ENCODE peak calls at places on chromosomes 6 and 20, in four cellular contexts. E, O, U and P are unnamed samples.

GRCh38 chr6:89984926-89985743 is 90.9 kb downstream of the GJA10 start:
- DNase-seq in E (no peak), O (peak; percentile 39), U (peak; percentile 67), P (no peak)

GRCh38 chr6:7033202-7033601 is 74.6 kb upstream of the RREB1 start:
- DNase-seq in U (no peak), O (no peak), E (no peak), P (no peak)

GRCh38 chr6:156719395-156719719 is 57.8 kb upstream of the ARID1B start:
- DNase-seq in E (no peak), U (no peak), O (no peak), P (no peak)

GRCh38 chr6:40778186-40778585 is 191.0 kb upstream of the LRFN2 start:
- DNase-seq in U (no peak), O (no peak), E (peak; percentile 18), P (no peak)

GRCh38 chr20:34896086-34896551 is 19.7 kb downstream of the ACSS2 start:
- DNase-seq in U (no peak), O (peak; percentile 44), E (peak; percentile 12), P (no peak)

GRCh38 chr6:34654061-34654460 is 42.5 kb downstream of the ILRUN start:
- DNase-seq in U (no peak), O (no peak), E (no peak), P (no peak)

GRCh38 chr6:97394160-97394748 is 111.2 kb upstream of the MMS22L start:
- DNase-seq in O (peak; percentile 68), E (peak; percentile 52), U (peak; percentile 64), P (no peak)

GRCh38 chr6:51684038-51684437 is 403.4 kb downstream of the PKHD1 start:
- DNase-seq in O (no peak), E (no peak), U (no peak), P (no peak)

GRCh38 chr6:162485464-162485863 is 242.1 kb downstream of the PRKN start:
- DNase-seq in U (peak; percentile 68), O (no peak), E (no peak), P (no peak)

GRCh38 chr6:13375360-13375878 is 47.1 kb upstream of the TBC1D7 start:
- DNase-seq in E (no peak), O (no peak), U (no peak), P (no peak)

GRCh38 chr6:22954749-22955385 is 385.5 kb downstream of the HDGFL1 start:
- DNase-seq in U (no peak), O (peak; percentile 12), E (no peak), P (no peak)

GRCh38 chr20:42179768-42180167 is 561.6 kb upstream of the CHD6 start:
- DNase-seq in E (no peak), U (peak; percentile 58), O (no peak), P (no peak)

GRCh38 chr20:57392512-57393271 is 1.5 kb downstream of the RBM38 start:
- DNase-seq in E (no peak), O (no peak), U (no peak), P (no peak)

GRCh38 chr20:19909696-19910095 is 107.5 kb upstream of the NAA20 start:
- DNase-seq in O (peak; percentile 66), E (no peak), U (no peak), P (no peak)

GRCh38 chr6:33375143-33375649 is 16.4 kb upstream of the KIFC1 start:
- DNase-seq in E (peak; percentile 65), O (peak; percentile 97), U (no peak), P (no peak)

GRCh38 chr6:75213732-75214131 is 7.9 kb upstream of the COL12A1 start:
- DNase-seq in U (no peak), O (no peak), E (no peak), P (no peak)

GRCh38 chr20:20295621-20296498 is 72.0 kb upstream of the INSM1 start:
- DNase-seq in U (no peak), E (no peak), O (no peak), P (no peak)

GRCh38 chr20:17431621-17432364 is 99.4 kb downstream of the BFSP1 start:
- DNase-seq in U (peak; percentile 71), O (peak; percentile 58), E (peak; percentile 22), P (no peak)

GRCh38 chr6:157607317-157608109 is 215.5 kb upstream of the SNX9 start:
- DNase-seq in U (no peak), O (no peak), E (no peak), P (no peak)

GRCh38 chr6:43541774-43542471 is 25.0 kb downstream of the POLR1C start:
- DNase-seq in O (no peak), E (no peak), U (no peak), P (no peak)

GRCh38 chr6:169725270-169726048 is 1.2 kb upstream of the PHF10 start:
- DNase-seq in U (peak; percentile 61), O (peak; percentile 77), E (peak; percentile 76), P (no peak)

GRCh38 chr6:109623288-109623687 is 67.7 kb downstream of the AK9 start:
- DNase-seq in O (no peak), E (no peak), U (no peak), P (no peak)

GRCh38 chr6:20350215-20350614 is 51.5 kb upstream of the E2F3 start:
- DNase-seq in E (peak; percentile 55), U (no peak), O (peak; percentile 4), P (no peak)

GRCh38 chr6:38179794-38180430 is 360.4 kb downstream of the ZFAND3 start:
- DNase-seq in E (no peak), O (no peak), U (no peak), P (no peak)

GRCh38 chr6:50030777-50031562 is 9.2 kb upstream of the DEFB110 start:
- DNase-seq in U (peak; percentile 27), O (no peak), E (no peak), P (no peak)
- TF ChIP-seq CTCF in U (no peak), O (no peak), E (no peak), P (peak; percentile 8)

GRCh38 chr20:62602550-62602949 is 39.8 kb upstream of the SLCO4A1 start:
- DNase-seq in O (no peak), U (no peak), E (no peak), P (no peak)

GRCh38 chr20:62605236-62605948 is 36.9 kb upstream of the SLCO4A1 start:
- DNase-seq in U (no peak), E (no peak), O (no peak), P (no peak)

GRCh38 chr20:62603021-62603906 is 39.0 kb upstream of the SLCO4A1 start:
- DNase-seq in U (no peak), O (peak; percentile 15), E (peak; percentile 59), P (no peak)

GRCh38 chr20:62604796-62605195 is 37.5 kb upstream of the SLCO4A1 start:
- DNase-seq in U (no peak), O (no peak), E (no peak), P (no peak)

GRCh38 chr20:62603907-62604785 is 38.2 kb upstream of the SLCO4A1 start:
- DNase-seq in O (no peak), E (no peak), U (no peak), P (no peak)
- TF ChIP-seq CTCF in O (no peak), E (no peak), U (no peak), P (no peak)

GRCh38 chr6:117280922-117281321 is 15.6 kb downstream of the VGLL2 start:
- DNase-seq in E (no peak), U (no peak), O (no peak), P (no peak)
- TF ChIP-seq CTCF in E (peak; percentile 67), U (peak; percentile 18), O (peak; percentile 22), P (peak; percentile 14)

DNA sequence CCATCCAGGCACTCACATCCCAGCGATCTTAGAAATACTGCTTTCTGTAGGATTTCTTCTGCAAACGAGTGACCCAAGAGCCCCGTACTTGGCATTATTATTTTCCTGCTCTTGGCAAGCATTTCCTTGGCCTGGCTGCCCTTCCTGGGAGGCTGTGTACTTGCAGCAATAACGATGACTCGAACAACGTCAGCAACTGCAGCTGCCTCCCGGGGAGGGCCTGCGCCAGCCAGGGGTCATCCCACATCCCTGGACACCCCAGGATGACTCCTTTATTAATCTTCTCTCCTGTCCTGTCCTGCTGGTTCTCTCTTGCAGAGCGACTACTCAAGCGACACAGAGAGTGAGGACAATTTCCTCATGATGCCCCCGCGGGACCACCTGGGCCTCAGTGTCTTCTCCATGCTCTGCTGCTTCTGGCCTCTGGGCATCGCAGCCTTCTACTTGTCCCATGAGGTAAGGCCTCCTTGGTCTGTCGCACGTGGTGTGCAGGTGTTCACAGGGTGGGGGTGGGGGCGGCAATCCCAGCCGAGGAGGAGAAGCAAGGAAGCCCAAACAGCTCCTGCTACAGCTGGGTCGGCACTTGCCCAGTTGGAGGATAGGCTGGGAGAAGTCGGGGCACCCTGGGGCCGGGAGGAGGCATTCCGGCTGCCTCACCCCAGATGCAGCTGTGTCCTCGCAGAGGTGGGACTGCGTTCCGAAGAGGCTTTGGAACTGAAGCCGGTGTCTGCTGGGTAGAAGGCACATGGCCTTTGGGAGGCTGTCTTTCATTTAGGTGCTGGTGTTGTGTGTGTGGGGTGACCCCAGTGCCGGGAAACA is 115.3 kb downstream of the SYNDIG1 start:
- DNase-seq in O (peak; percentile 62), E (peak; percentile 8), U (no peak), P (peak; percentile 80)
- TF ChIP-seq CTCF in O (no peak), E (no peak), U (no peak), P (no peak)

GRCh38 chr20:63703976-63704748 is 3.6 kb downstream of the ARFRP1 start:
- DNase-seq in E (no peak), U (no peak), O (no peak), P (no peak)

GRCh38 chr20:63703471-63703975 is 4.3 kb downstream of the ARFRP1 start:
- DNase-seq in O (no peak), E (no peak), U (no peak), P (no peak)

GRCh38 chr20:63702036-63702665 is 5.6 kb downstream of the ARFRP1 start:
- DNase-seq in E (no peak), O (no peak), U (no peak), P (no peak)

GRCh38 chr20:63701329-63702035 is 5.0 kb downstream of the TNFRSF6B start:
- DNase-seq in U (no peak), E (no peak), O (no peak), P (no peak)

GRCh38 chr20:63702751-63703470 is 4.9 kb downstream of the ARFRP1 start:
- DNase-seq in U (no peak), E (no peak), O (no peak), P (no peak)
- TF ChIP-seq CTCF in U (no peak), E (no peak), O (no peak), P (no peak)

GRCh38 chr6:37050854-37051137 is 45.3 kb downstream of the FGD2 start:
- DNase-seq in O (no peak), U (no peak), E (no peak), P (no peak)

GRCh38 chr6:37049990-37050853 is 44.8 kb downstream of the FGD2 start:
- DNase-seq in U (no peak), E (no peak), O (no peak), P (no peak)

GRCh38 chr6:37051138-37052026 is 45.9 kb downstream of the FGD2 start:
- DNase-seq in O (peak; percentile 83), U (peak; percentile 86), E (peak; percentile 66), P (peak; percentile 95)

GRCh38 chr6:37053683-37054082 is 48.2 kb downstream of the FGD2 start:
- DNase-seq in O (no peak), E (no peak), U (no peak), P (no peak)

GRCh38 chr6:37052027-37052628 is 46.7 kb downstream of the FGD2 start:
- DNase-seq in E (no peak), O (peak; percentile 23), U (no peak), P (no peak)
- TF ChIP-seq CTCF in E (no peak), O (no peak), U (no peak), P (no peak)